ENCODE peak calls at places on chromosomes 1 and 21, in seven cellular contexts. U is lower leg skin; Y is activated T-helper 9 cell treated with anti-CD3 and anti-CD28 coated beads, Interleukin-2, amount 50 U/mL, for 16 hours; N is fibroblast of mammary gland; C is AG08396; H is heart left ventricle; K is effector memory CD8-positive, alpha-beta T cell. G is an unnamed sample.

GRCh38 chr1:3857791-3858129 is 484 bp downstream of the DFFB start:
- DNase-seq in C (no peak), H (no peak), Y (no peak), K (no peak), U (no peak), N (no peak), G (no peak)

GRCh38 chr1:244796719-244797406 is 38.6 kb upstream of the COX20 start:
- DNase-seq in H (peak; percentile 55), U (peak; percentile 60), C (peak; percentile 63), N (peak; percentile 71), K (peak; percentile 46), Y (peak; percentile 21), G (no peak)

GRCh38 chr1:109162626-109163025 is 48.7 kb downstream of the ELAPOR1 start:
- DNase-seq in N (no peak), U (no peak), H (no peak), K (no peak), Y (no peak), C (no peak), G (no peak)

GRCh38 chr1:202811296-202812175 is 782 bp downstream of the PCAT6 start:
- DNase-seq in N (no peak), K (no peak), H (peak; percentile 34), Y (peak; percentile 4), C (no peak), U (no peak), G (peak; percentile 75)

GRCh38 chr1:244887281-244887680 is 22.9 kb upstream of the HNRNPU start:
- DNase-seq in H (no peak), N (no peak), K (no peak), C (no peak), Y (no peak), U (no peak), G (no peak)

GRCh38 chr21:36072453-36073167 is 2.8 kb downstream of the CBR1 start:
- DNase-seq in K (no peak), U (no peak), N (no peak), H (no peak), Y (no peak), C (no peak), G (no peak)

GRCh38 chr1:68269637-68270430 is 37.5 kb upstream of the WLS start:
- DNase-seq in Y (no peak), K (no peak), N (peak; percentile 32), U (no peak), C (peak; percentile 66), H (no peak), G (no peak)

GRCh38 chr1:223010552-223011229 is 132.4 kb downstream of the TLR5 start:
- DNase-seq in Y (no peak), C (peak; percentile 35), N (peak; percentile 51), U (no peak), H (no peak), K (no peak), G (no peak)

GRCh38 chr1:29498126-29499100 is 262.1 kb downstream of the PTPRU start:
- DNase-seq in H (no peak), U (no peak), K (no peak), C (no peak), Y (no peak), N (peak; percentile 6), G (no peak)

GRCh38 chr1:184701821-184702220 is 52.8 kb downstream of the EDEM3 start:
- DNase-seq in K (no peak), N (no peak), C (no peak), U (no peak), H (no peak), Y (no peak), G (no peak)

GRCh38 chr1:218850367-218850766 is 323.3 kb upstream of the LYPLAL1 start:
- DNase-seq in C (peak; percentile 42), N (peak; percentile 6), U (no peak), H (no peak), K (no peak), Y (no peak), G (no peak)

GRCh38 chr1:64896546-64896945 is 69.8 kb downstream of the JAK1 start:
- DNase-seq in K (no peak), Y (no peak), C (no peak), U (no peak), H (no peak), N (no peak), G (no peak)

GRCh38 chr1:9735800-9736199 is 84.3 kb downstream of the PIK3CD start:
- DNase-seq in C (no peak), U (no peak), Y (no peak), K (no peak), N (no peak), H (no peak), G (no peak)

GRCh38 chr1:155127672-155128468 is at the start of gene EFNA1:
- DNase-seq in K (peak; percentile 14), N (peak; percentile 18), U (peak; percentile 55), H (peak; percentile 81), Y (no peak), C (peak; percentile 58), G (peak; percentile 82)

GRCh38 chr1:227938276-227938675 is 9.5 kb downstream of the WNT9A start:
- DNase-seq in N (no peak), U (no peak), Y (no peak), K (no peak), H (no peak), C (no peak), G (peak; percentile 11)

GRCh38 chr1:154878371-154879355 is 8.6 kb upstream of the KCNN3 start:
- DNase-seq in K (peak; percentile 59), H (peak; percentile 80), C (peak; percentile 77), N (peak; percentile 65), Y (peak; percentile 61), U (peak; percentile 71), G (peak; percentile 89)

GRCh38 chr1:180248731-180249681 is 18.9 kb downstream of the LHX4 start:
- DNase-seq in U (no peak), H (no peak), K (no peak), N (no peak), C (no peak), Y (no peak), G (no peak)

GRCh38 chr1:6831368-6831767 is 46.1 kb downstream of the CAMTA1 start:
- DNase-seq in Y (no peak), N (no peak), C (no peak), H (no peak), U (no peak), K (no peak), G (no peak)

GRCh38 chr1:52741259-52741658 is 15.0 kb downstream of the ZYG11B start:
- DNase-seq in N (no peak), C (no peak), Y (no peak), H (no peak), U (no peak), K (no peak), G (no peak)

GRCh38 chr1:162554258-162554657 is 7.3 kb upstream of the UAP1 start:
- DNase-seq in Y (no peak), H (no peak), C (no peak), U (no peak), K (no peak), N (peak; percentile 94), G (no peak)

GRCh38 chr1:34929497-34929852 is at the start of gene DLGAP3:
- DNase-seq in N (no peak), U (no peak), C (peak; percentile 42), K (no peak), H (no peak), Y (no peak), G (no peak)

GRCh38 chr1:152926091-152926490 is 17.7 kb downstream of the IVL start:
- DNase-seq in C (peak; percentile 52), K (no peak), U (no peak), N (peak; percentile 40), Y (no peak), H (no peak), G (no peak)

GRCh38 chr1:61050541-61051454 is 31.6 kb upstream of the NFIA start:
- DNase-seq in H (peak; percentile 81), Y (no peak), K (no peak), N (no peak), U (no peak), C (peak; percentile 64), G (peak; percentile 85)